ENCODE peak calls at places on chromosomes 4 and X, in six cellular contexts. One of them, this sample, is unnamed.

GRCh38 chr4:94852601-94853000 is 94.8 kb downstream of the BMPR1B start:
- DNase-seq in stomach: no peak
- DNase-seq in gastrocnemius medialis: no peak
- DNase-seq in Peyer's patch: no peak
- DNase-seq in heart left ventricle: no peak
- DNase-seq in breast epithelium: no peak
- DNase-seq in this sample: no peak

GRCh38 chrX:48616575-48616974 is 19.3 kb downstream of the WDR13 start:
- DNase-seq in stomach: no peak
- DNase-seq in gastrocnemius medialis: no peak
- DNase-seq in Peyer's patch: peak; percentile 33
- DNase-seq in heart left ventricle: no peak
- DNase-seq in breast epithelium: no peak
- DNase-seq in this sample: no peak

GRCh38 chr4:183142566-183143545 is 43.8 kb downstream of the WWC2 start:
- DNase-seq in stomach: peak; percentile 88
- DNase-seq in gastrocnemius medialis: peak; percentile 58
- DNase-seq in Peyer's patch: no peak
- DNase-seq in heart left ventricle: peak; percentile 82
- DNase-seq in breast epithelium: peak; percentile 71
- DNase-seq in this sample: no peak

GRCh38 chr4:141389649-141390048 is 169.0 kb downstream of the ZNF330 start:
- DNase-seq in stomach: no peak
- DNase-seq in gastrocnemius medialis: no peak
- DNase-seq in Peyer's patch: no peak
- DNase-seq in heart left ventricle: no peak
- DNase-seq in breast epithelium: no peak
- DNase-seq in this sample: no peak

GRCh38 chrX:30995705-30996104 is 76.1 kb downstream of the FTHL17 start:
- DNase-seq in stomach: no peak
- DNase-seq in gastrocnemius medialis: no peak
- DNase-seq in Peyer's patch: no peak
- DNase-seq in heart left ventricle: no peak
- DNase-seq in breast epithelium: no peak
- DNase-seq in this sample: no peak

GRCh38 chr4:624705-625590 is at the start of gene PDE6B:
- DNase-seq in stomach: no peak
- DNase-seq in gastrocnemius medialis: no peak
- DNase-seq in Peyer's patch: no peak
- DNase-seq in heart left ventricle: no peak
- DNase-seq in breast epithelium: no peak
- DNase-seq in this sample: no peak

GRCh38 chr4:147737623-147738022 is 5.7 kb downstream of the ARHGAP10 start:
- DNase-seq in stomach: no peak
- DNase-seq in gastrocnemius medialis: no peak
- DNase-seq in Peyer's patch: no peak
- DNase-seq in heart left ventricle: no peak
- DNase-seq in breast epithelium: no peak
- DNase-seq in this sample: no peak

GRCh38 chr4:183328832-183329231 is 6.6 kb upstream of the CLDN24 start:
- DNase-seq in stomach: no peak
- DNase-seq in gastrocnemius medialis: no peak
- DNase-seq in Peyer's patch: no peak
- DNase-seq in heart left ventricle: no peak
- DNase-seq in breast epithelium: no peak
- DNase-seq in this sample: no peak

GRCh38 chr4:107777890-107778289 is 46.8 kb upstream of the SGMS2 start:
- DNase-seq in stomach: no peak
- DNase-seq in gastrocnemius medialis: no peak
- DNase-seq in Peyer's patch: no peak
- DNase-seq in heart left ventricle: no peak
- DNase-seq in breast epithelium: no peak
- DNase-seq in this sample: no peak

GRCh38 chr4:169058312-169058711 is 48.3 kb upstream of the CBR4 start:
- DNase-seq in stomach: no peak
- DNase-seq in gastrocnemius medialis: peak; percentile 49
- DNase-seq in Peyer's patch: no peak
- DNase-seq in heart left ventricle: peak; percentile 74
- DNase-seq in breast epithelium: no peak
- DNase-seq in this sample: no peak

GRCh38 chr4:87843936-87844335 is 11.2 kb downstream of the MEPE start:
- DNase-seq in stomach: no peak
- DNase-seq in gastrocnemius medialis: peak; percentile 12
- DNase-seq in Peyer's patch: no peak
- DNase-seq in heart left ventricle: no peak
- DNase-seq in breast epithelium: no peak
- DNase-seq in this sample: no peak

GRCh38 chr4:18869166-18869565 is 847.6 kb upstream of the LCORL start:
- DNase-seq in stomach: no peak
- DNase-seq in gastrocnemius medialis: no peak
- DNase-seq in Peyer's patch: no peak
- DNase-seq in heart left ventricle: no peak
- DNase-seq in breast epithelium: no peak
- DNase-seq in this sample: no peak

GRCh38 chr4:156779046-156779445 is 192.6 kb downstream of the PDGFC start:
- DNase-seq in stomach: no peak
- DNase-seq in gastrocnemius medialis: no peak
- DNase-seq in Peyer's patch: no peak
- DNase-seq in heart left ventricle: no peak
- DNase-seq in breast epithelium: no peak
- DNase-seq in this sample: no peak

GRCh38 chrX:137032378-137032694 is 1.5 kb downstream of the GPR101 start:
- DNase-seq in stomach: no peak
- DNase-seq in gastrocnemius medialis: no peak
- DNase-seq in Peyer's patch: no peak
- DNase-seq in heart left ventricle: no peak
- DNase-seq in breast epithelium: no peak
- DNase-seq in this sample: no peak

GRCh38 chr4:141131738-141132688 is 1.3 kb downstream of the RNF150 start:
- DNase-seq in stomach: no peak
- DNase-seq in gastrocnemius medialis: peak; percentile 22
- DNase-seq in Peyer's patch: no peak
- DNase-seq in heart left ventricle: peak; percentile 43
- DNase-seq in breast epithelium: peak; percentile 51
- DNase-seq in this sample: no peak

GRCh38 chrX:109847257-109848187 is 114.5 kb upstream of the ACSL4 start:
- DNase-seq in stomach: no peak
- DNase-seq in gastrocnemius medialis: peak; percentile 24
- DNase-seq in Peyer's patch: no peak
- DNase-seq in heart left ventricle: no peak
- DNase-seq in breast epithelium: no peak
- DNase-seq in this sample: no peak

GRCh38 chr4:67770422-67770821 is 16.2 kb upstream of the GNRHR start:
- DNase-seq in stomach: no peak
- DNase-seq in gastrocnemius medialis: no peak
- DNase-seq in Peyer's patch: no peak
- DNase-seq in heart left ventricle: no peak
- DNase-seq in breast epithelium: no peak
- DNase-seq in this sample: no peak

GRCh38 chrX:149721778-149722177 is 9.9 kb downstream of the MAGEA11 start:
- DNase-seq in stomach: no peak
- DNase-seq in gastrocnemius medialis: no peak
- DNase-seq in Peyer's patch: no peak
- DNase-seq in heart left ventricle: no peak
- DNase-seq in breast epithelium: no peak
- DNase-seq in this sample: no peak

GRCh38 chrX:118694628-118695027 is 32.8 kb upstream of the IL13RA1 start:
- DNase-seq in stomach: no peak
- DNase-seq in gastrocnemius medialis: no peak
- DNase-seq in Peyer's patch: no peak
- DNase-seq in heart left ventricle: no peak
- DNase-seq in breast epithelium: no peak
- DNase-seq in this sample: no peak

GRCh38 chr4:87174672-87175071 is 45.7 kb downstream of the KLHL8 start:
- DNase-seq in stomach: no peak
- DNase-seq in gastrocnemius medialis: no peak
- DNase-seq in Peyer's patch: no peak
- DNase-seq in heart left ventricle: no peak
- DNase-seq in breast epithelium: no peak
- DNase-seq in this sample: no peak

GRCh38 chr4:123418486-123418931 is 21.9 kb downstream of the SPRY1 start:
- DNase-seq in stomach: peak; percentile 43
- DNase-seq in gastrocnemius medialis: peak; percentile 48
- DNase-seq in Peyer's patch: no peak
- DNase-seq in heart left ventricle: no peak
- DNase-seq in breast epithelium: no peak
- DNase-seq in this sample: no peak

GRCh38 chr4:117137143-117137542 is 51.8 kb upstream of the TRAM1L1 start:
- DNase-seq in stomach: no peak
- DNase-seq in gastrocnemius medialis: no peak
- DNase-seq in Peyer's patch: no peak
- DNase-seq in heart left ventricle: no peak
- DNase-seq in breast epithelium: no peak
- DNase-seq in this sample: no peak

GRCh38 chrX:135544338-135544948 is 24.0 kb downstream of the INTS6L start:
- DNase-seq in stomach: no peak
- DNase-seq in gastrocnemius medialis: no peak
- DNase-seq in Peyer's patch: no peak
- DNase-seq in heart left ventricle: peak; percentile 24
- DNase-seq in breast epithelium: no peak
- DNase-seq in this sample: no peak

GRCh38 chr4:110005461-110006056 is 92.9 kb downstream of the EGF start:
- DNase-seq in stomach: no peak
- DNase-seq in gastrocnemius medialis: no peak
- DNase-seq in Peyer's patch: no peak
- DNase-seq in heart left ventricle: no peak
- DNase-seq in breast epithelium: no peak
- DNase-seq in this sample: peak; percentile 14

GRCh38 chrX:136310411-136310810 is 9.6 kb downstream of the ADGRG4 start:
- DNase-seq in stomach: no peak
- DNase-seq in gastrocnemius medialis: no peak
- DNase-seq in Peyer's patch: no peak
- DNase-seq in heart left ventricle: no peak
- DNase-seq in breast epithelium: no peak
- DNase-seq in this sample: no peak

GRCh38 chr4:2800691-2801596 is 8.1 kb downstream of the SH3BP2 start:
- DNase-seq in stomach: peak; percentile 62
- DNase-seq in gastrocnemius medialis: peak; percentile 56
- DNase-seq in Peyer's patch: peak; percentile 83
- DNase-seq in heart left ventricle: peak; percentile 89
- DNase-seq in breast epithelium: peak; percentile 52
- DNase-seq in this sample: no peak

DNA sequence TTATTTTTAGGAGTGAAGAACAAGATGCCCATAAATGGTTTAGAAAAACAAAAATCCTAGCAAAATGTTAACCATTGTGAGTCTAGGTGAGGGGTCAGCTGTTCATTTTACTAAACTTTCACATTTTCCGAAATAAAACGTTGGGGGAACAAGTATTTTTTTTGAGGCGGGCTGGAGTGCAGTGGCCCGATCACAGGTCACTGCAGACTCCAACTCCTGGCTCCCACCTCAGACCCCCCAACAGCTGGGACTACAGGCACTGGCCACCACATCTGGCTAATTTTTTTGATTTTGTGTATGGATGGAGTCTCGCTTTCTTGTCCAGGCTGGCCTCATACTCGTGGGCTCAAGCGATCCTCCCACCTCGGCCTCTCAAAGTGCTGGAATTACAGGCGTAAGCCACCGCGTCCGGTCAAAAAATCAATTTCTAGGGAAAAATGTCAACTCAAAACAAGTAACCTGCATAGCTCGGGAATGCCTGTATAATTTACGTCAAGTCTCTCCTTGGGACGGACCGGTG is 741 bp upstream of the TAF1 start:
- DNase-seq in stomach: no peak
- DNase-seq in gastrocnemius medialis: peak; percentile 11
- DNase-seq in Peyer's patch: no peak
- DNase-seq in heart left ventricle: no peak
- DNase-seq in breast epithelium: no peak
- DNase-seq in this sample: no peak
- TF ChIP-seq POLR2A in stomach: peak; percentile 81
- TF ChIP-seq POLR2A in gastrocnemius medialis: no peak
- TF ChIP-seq POLR2A in Peyer's patch: peak; percentile 59
- TF ChIP-seq POLR2A in heart left ventricle: no peak
- TF ChIP-seq POLR2A in breast epithelium: peak; percentile 69
- TF ChIP-seq POLR2A in this sample: no peak

DNA sequence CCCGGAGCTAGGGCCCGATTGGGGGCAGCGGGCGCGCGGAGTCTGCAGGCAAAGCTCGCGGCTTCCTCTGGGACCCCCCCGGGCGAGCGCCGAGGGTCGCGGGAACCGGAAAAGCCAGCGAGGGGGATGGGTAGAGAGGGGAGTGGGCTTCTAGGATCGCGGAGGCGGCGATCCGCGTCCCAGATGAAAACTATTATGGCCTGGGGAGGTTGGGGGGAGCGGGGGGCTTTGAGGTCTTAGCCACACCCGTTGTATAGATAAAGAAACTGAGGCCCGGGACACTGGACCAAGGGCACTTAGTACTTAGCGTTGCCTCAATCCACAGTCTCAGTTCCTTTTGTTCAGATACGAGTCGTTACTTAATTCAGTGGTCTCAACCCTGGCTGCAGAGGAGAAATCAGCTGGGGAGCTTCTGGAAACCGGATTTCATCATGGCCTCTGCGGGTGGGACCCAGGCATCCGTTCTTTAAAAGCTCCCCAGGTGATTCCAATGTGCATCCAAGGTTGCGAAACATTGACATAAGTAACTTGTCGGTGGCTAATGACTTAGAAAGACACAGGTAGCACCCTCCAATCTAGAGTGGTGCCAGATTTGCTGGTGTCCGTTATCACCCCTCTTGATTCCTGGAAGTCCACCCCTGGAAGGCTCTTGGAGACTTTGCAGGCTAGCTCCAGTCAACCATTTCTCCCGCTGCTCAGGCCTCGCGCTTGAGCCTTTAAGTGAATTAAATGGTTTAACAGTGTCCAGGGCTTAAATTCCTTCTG is 90.7 kb downstream of the GEMIN8 start:
- DNase-seq in stomach: no peak
- DNase-seq in gastrocnemius medialis: no peak
- DNase-seq in Peyer's patch: no peak
- DNase-seq in heart left ventricle: no peak
- DNase-seq in breast epithelium: no peak
- DNase-seq in this sample: no peak
- H3K27ac ChIP-seq in stomach: no peak overlapping the region
- H3K27ac ChIP-seq in gastrocnemius medialis: no peak overlapping the region
- H3K27ac ChIP-seq in Peyer's patch: no peak overlapping the region
- H3K27ac ChIP-seq in heart left ventricle: no peak overlapping the region
- H3K27ac ChIP-seq in breast epithelium: peak overlapping the region; percentile 61
- H3K27ac ChIP-seq in this sample: peak overlapping the region; percentile 47

DNA sequence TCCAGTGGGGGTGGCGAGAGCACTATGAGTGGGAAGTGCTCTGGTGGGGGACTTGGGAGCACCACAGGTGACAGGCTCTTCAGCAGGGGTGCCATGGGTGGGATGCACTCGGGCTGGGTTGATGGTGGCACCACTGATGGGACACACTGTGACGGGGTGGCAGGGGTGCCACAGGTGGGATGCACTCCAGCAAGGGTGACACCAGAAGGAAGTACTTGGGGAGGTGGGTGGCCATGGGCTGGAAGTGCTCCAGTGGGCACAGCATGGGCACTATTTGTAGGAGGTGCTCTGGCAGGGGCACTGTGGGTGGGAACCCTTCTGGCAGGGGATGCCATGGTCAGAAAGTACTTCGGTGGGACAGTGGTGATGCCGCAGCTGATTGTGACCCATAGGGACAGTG is 346.6 kb downstream of the CFAP47 start:
- DNase-seq in stomach: no peak
- DNase-seq in gastrocnemius medialis: no peak
- DNase-seq in Peyer's patch: no peak
- DNase-seq in heart left ventricle: no peak
- DNase-seq in breast epithelium: no peak
- DNase-seq in this sample: no peak
- TF ChIP-seq CTCF in stomach: no peak
- TF ChIP-seq CTCF in gastrocnemius medialis: no peak
- TF ChIP-seq CTCF in Peyer's patch: no peak
- TF ChIP-seq CTCF in heart left ventricle: no peak
- TF ChIP-seq CTCF in breast epithelium: no peak
- TF ChIP-seq CTCF in this sample: no peak

GRCh38 chr4:145937990-145938611 is 522 bp downstream of the ZNF827 start:
- DNase-seq in stomach: no peak
- DNase-seq in gastrocnemius medialis: peak; percentile 22
- DNase-seq in Peyer's patch: peak; percentile 61
- DNase-seq in heart left ventricle: no peak
- DNase-seq in breast epithelium: no peak
- DNase-seq in this sample: no peak
- TF ChIP-seq POLR2A in stomach: no peak
- TF ChIP-seq POLR2A in gastrocnemius medialis: no peak
- TF ChIP-seq POLR2A in Peyer's patch: no peak
- TF ChIP-seq POLR2A in heart left ventricle: no peak
- TF ChIP-seq POLR2A in breast epithelium: no peak
- TF ChIP-seq POLR2A in this sample: no peak

This sample was measured in esophagus muscularis mucosa.